ENCODE peak calls at places on chromosomes 2 and 18, in five cellular contexts. One of them, this sample, is unnamed.

GRCh38 chr2:133949595-133949994 is 304.3 kb upstream of the MGAT5 start:
- DNase-seq in NCI-H1694: no peak
- DNase-seq in Daoy: no peak
- DNase-seq in SW 1271: no peak
- DNase-seq in stimulated activated naive CD8-positive, alpha-beta T cell treated with anti-CD3 and anti-CD28 coated beads, Interleukin-15, amount 100 ng/mL, for 72 hours: no peak
- DNase-seq in this sample: no peak

GRCh38 chr2:166181813-166182154 is 54.0 kb upstream of the SCN1A start:
- DNase-seq in NCI-H1694: no peak
- DNase-seq in Daoy: no peak
- DNase-seq in SW 1271: no peak
- DNase-seq in stimulated activated naive CD8-positive, alpha-beta T cell treated with anti-CD3 and anti-CD28 coated beads, Interleukin-15, amount 100 ng/mL, for 72 hours: no peak
- DNase-seq in this sample: no peak

GRCh38 chr2:200506679-200507078 is 3.2 kb downstream of the KCTD18 start:
- DNase-seq in NCI-H1694: no peak
- DNase-seq in Daoy: no peak
- DNase-seq in SW 1271: no peak
- DNase-seq in stimulated activated naive CD8-positive, alpha-beta T cell treated with anti-CD3 and anti-CD28 coated beads, Interleukin-15, amount 100 ng/mL, for 72 hours: no peak
- DNase-seq in this sample: no peak

GRCh38 chr2:24456610-24457556 is 34.2 kb upstream of the NCOA1 start:
- DNase-seq in NCI-H1694: no peak
- DNase-seq in Daoy: peak; percentile 85
- DNase-seq in SW 1271: peak; percentile 40
- DNase-seq in stimulated activated naive CD8-positive, alpha-beta T cell treated with anti-CD3 and anti-CD28 coated beads, Interleukin-15, amount 100 ng/mL, for 72 hours: no peak
- DNase-seq in this sample: no peak

GRCh38 chr18:10140461-10140911 is 226.7 kb downstream of the VAPA start:
- DNase-seq in NCI-H1694: no peak
- DNase-seq in Daoy: peak; percentile 29
- DNase-seq in SW 1271: no peak
- DNase-seq in stimulated activated naive CD8-positive, alpha-beta T cell treated with anti-CD3 and anti-CD28 coated beads, Interleukin-15, amount 100 ng/mL, for 72 hours: no peak
- DNase-seq in this sample: no peak

GRCh38 chr18:54679318-54680149 is 88.5 kb downstream of the DYNAP start:
- DNase-seq in NCI-H1694: peak; percentile 9
- DNase-seq in Daoy: peak; percentile 35
- DNase-seq in SW 1271: peak; percentile 51
- DNase-seq in stimulated activated naive CD8-positive, alpha-beta T cell treated with anti-CD3 and anti-CD28 coated beads, Interleukin-15, amount 100 ng/mL, for 72 hours: no peak
- DNase-seq in this sample: no peak

GRCh38 chr2:109423556-109424359 is 190.0 kb downstream of the SEPTIN10 start:
- DNase-seq in NCI-H1694: no peak
- DNase-seq in Daoy: peak; percentile 42
- DNase-seq in SW 1271: no peak
- DNase-seq in stimulated activated naive CD8-positive, alpha-beta T cell treated with anti-CD3 and anti-CD28 coated beads, Interleukin-15, amount 100 ng/mL, for 72 hours: no peak
- DNase-seq in this sample: no peak

GRCh38 chr18:34529358-34530335 is 180.5 kb upstream of the DTNA start:
- DNase-seq in NCI-H1694: no peak
- DNase-seq in Daoy: no peak
- DNase-seq in SW 1271: no peak
- DNase-seq in stimulated activated naive CD8-positive, alpha-beta T cell treated with anti-CD3 and anti-CD28 coated beads, Interleukin-15, amount 100 ng/mL, for 72 hours: no peak
- DNase-seq in this sample: no peak

GRCh38 chr2:127016329-127016728 is 90.6 kb downstream of the BIN1 start:
- DNase-seq in NCI-H1694: no peak
- DNase-seq in Daoy: no peak
- DNase-seq in SW 1271: no peak
- DNase-seq in stimulated activated naive CD8-positive, alpha-beta T cell treated with anti-CD3 and anti-CD28 coated beads, Interleukin-15, amount 100 ng/mL, for 72 hours: no peak
- DNase-seq in this sample: no peak

GRCh38 chr2:121489944-121490585 is 40.6 kb upstream of the RNU4ATAC start:
- DNase-seq in NCI-H1694: no peak
- DNase-seq in Daoy: no peak
- DNase-seq in SW 1271: no peak
- DNase-seq in stimulated activated naive CD8-positive, alpha-beta T cell treated with anti-CD3 and anti-CD28 coated beads, Interleukin-15, amount 100 ng/mL, for 72 hours: no peak
- DNase-seq in this sample: no peak

GRCh38 chr2:88735853-88736252 is 44.4 kb downstream of the RPIA start:
- DNase-seq in NCI-H1694: no peak
- DNase-seq in Daoy: peak; percentile 47
- DNase-seq in SW 1271: no peak
- DNase-seq in stimulated activated naive CD8-positive, alpha-beta T cell treated with anti-CD3 and anti-CD28 coated beads, Interleukin-15, amount 100 ng/mL, for 72 hours: no peak
- DNase-seq in this sample: no peak

GRCh38 chr18:34242739-34243138 is 18.0 kb upstream of the NOL4 start:
- DNase-seq in NCI-H1694: no peak
- DNase-seq in Daoy: no peak
- DNase-seq in SW 1271: no peak
- DNase-seq in stimulated activated naive CD8-positive, alpha-beta T cell treated with anti-CD3 and anti-CD28 coated beads, Interleukin-15, amount 100 ng/mL, for 72 hours: no peak
- DNase-seq in this sample: no peak

GRCh38 chr2:27833931-27834330 is 56.3 kb downstream of the RBKS start:
- DNase-seq in NCI-H1694: no peak
- DNase-seq in Daoy: peak; percentile 30
- DNase-seq in SW 1271: no peak
- DNase-seq in stimulated activated naive CD8-positive, alpha-beta T cell treated with anti-CD3 and anti-CD28 coated beads, Interleukin-15, amount 100 ng/mL, for 72 hours: no peak
- DNase-seq in this sample: no peak

GRCh38 chr2:9478526-9478925 is 4.2 kb downstream of the IAH1 start:
- DNase-seq in NCI-H1694: no peak
- DNase-seq in Daoy: no peak
- DNase-seq in SW 1271: no peak
- DNase-seq in stimulated activated naive CD8-positive, alpha-beta T cell treated with anti-CD3 and anti-CD28 coated beads, Interleukin-15, amount 100 ng/mL, for 72 hours: no peak
- DNase-seq in this sample: no peak

This sample was measured in GDM1.